ENCODE peak calls at places on chromosomes 6 and 20, in eight cellular contexts. One of them, this sample, is unnamed.

GRCh38 chr6:167795321-167795811 is 31.3 kb upstream of the AFDN start:
- DNase-seq in HT-29: no peak
- DNase-seq in adrenal gland: no peak
- DNase-seq in progenitor cell of endocrine pancreas: no peak
- DNase-seq in stimulated activated CD4-positive, alpha-beta T cell treated with anti-CD3 and anti-CD28 coated beads, Interleukin-4, amount 100 ng/mL, for 24 hours: no peak
- DNase-seq in GM13976: no peak
- DNase-seq in GM10248: no peak
- DNase-seq in type B pancreatic cell: peak; percentile 54
- DNase-seq in this sample: no peak

GRCh38 chr20:10119336-10119735 is 84.5 kb downstream of the ANKEF1 start:
- DNase-seq in HT-29: no peak
- DNase-seq in adrenal gland: no peak
- DNase-seq in progenitor cell of endocrine pancreas: no peak
- DNase-seq in stimulated activated CD4-positive, alpha-beta T cell treated with anti-CD3 and anti-CD28 coated beads, Interleukin-4, amount 100 ng/mL, for 24 hours: no peak
- DNase-seq in GM13976: no peak
- DNase-seq in GM10248: no peak
- DNase-seq in type B pancreatic cell: no peak
- DNase-seq in this sample: no peak

GRCh38 chr20:5400164-5400762 is 83.5 kb upstream of the PROKR2 start:
- DNase-seq in HT-29: peak; percentile 26
- DNase-seq in adrenal gland: peak; percentile 21
- DNase-seq in progenitor cell of endocrine pancreas: peak; percentile 44
- DNase-seq in stimulated activated CD4-positive, alpha-beta T cell treated with anti-CD3 and anti-CD28 coated beads, Interleukin-4, amount 100 ng/mL, for 24 hours: no peak
- DNase-seq in GM13976: no peak
- DNase-seq in GM10248: no peak
- DNase-seq in type B pancreatic cell: no peak
- DNase-seq in this sample: no peak

GRCh38 chr6:165636015-165636414 is 27.0 kb downstream of the PDE10A start:
- DNase-seq in HT-29: no peak
- DNase-seq in adrenal gland: no peak
- DNase-seq in progenitor cell of endocrine pancreas: no peak
- DNase-seq in stimulated activated CD4-positive, alpha-beta T cell treated with anti-CD3 and anti-CD28 coated beads, Interleukin-4, amount 100 ng/mL, for 24 hours: no peak
- DNase-seq in GM13976: no peak
- DNase-seq in GM10248: no peak
- DNase-seq in type B pancreatic cell: no peak
- DNase-seq in this sample: no peak

GRCh38 chr6:111711989-111712388 is 106.3 kb upstream of the TRAF3IP2 start:
- DNase-seq in HT-29: no peak
- DNase-seq in adrenal gland: no peak
- DNase-seq in progenitor cell of endocrine pancreas: no peak
- DNase-seq in stimulated activated CD4-positive, alpha-beta T cell treated with anti-CD3 and anti-CD28 coated beads, Interleukin-4, amount 100 ng/mL, for 24 hours: no peak
- DNase-seq in GM13976: no peak
- DNase-seq in GM10248: no peak
- DNase-seq in type B pancreatic cell: no peak
- DNase-seq in this sample: no peak

GRCh38 chr20:14360386-14360785 is 23.0 kb upstream of the FLRT3 start:
- DNase-seq in HT-29: no peak
- DNase-seq in adrenal gland: no peak
- DNase-seq in progenitor cell of endocrine pancreas: no peak
- DNase-seq in stimulated activated CD4-positive, alpha-beta T cell treated with anti-CD3 and anti-CD28 coated beads, Interleukin-4, amount 100 ng/mL, for 24 hours: no peak
- DNase-seq in GM13976: no peak
- DNase-seq in GM10248: no peak
- DNase-seq in type B pancreatic cell: no peak
- DNase-seq in this sample: no peak

GRCh38 chr6:150666071-150666470 is 66.4 kb downstream of the PLEKHG1 start:
- DNase-seq in HT-29: no peak
- DNase-seq in adrenal gland: peak; percentile 67
- DNase-seq in progenitor cell of endocrine pancreas: no peak
- DNase-seq in stimulated activated CD4-positive, alpha-beta T cell treated with anti-CD3 and anti-CD28 coated beads, Interleukin-4, amount 100 ng/mL, for 24 hours: no peak
- DNase-seq in GM13976: no peak
- DNase-seq in GM10248: no peak
- DNase-seq in type B pancreatic cell: no peak
- DNase-seq in this sample: no peak

GRCh38 chr6:2110504-2110903 is 134.9 kb downstream of the GMDS start:
- DNase-seq in HT-29: no peak
- DNase-seq in adrenal gland: no peak
- DNase-seq in progenitor cell of endocrine pancreas: no peak
- DNase-seq in stimulated activated CD4-positive, alpha-beta T cell treated with anti-CD3 and anti-CD28 coated beads, Interleukin-4, amount 100 ng/mL, for 24 hours: peak; percentile 10
- DNase-seq in GM13976: peak; percentile 31
- DNase-seq in GM10248: peak; percentile 30
- DNase-seq in type B pancreatic cell: no peak
- DNase-seq in this sample: no peak

GRCh38 chr20:30168025-30168799 is 1089.3 kb upstream of the DEFB115 start:
- DNase-seq in HT-29: no peak
- DNase-seq in adrenal gland: peak; percentile 16
- DNase-seq in progenitor cell of endocrine pancreas: no peak
- DNase-seq in stimulated activated CD4-positive, alpha-beta T cell treated with anti-CD3 and anti-CD28 coated beads, Interleukin-4, amount 100 ng/mL, for 24 hours: peak; percentile 11
- DNase-seq in GM13976: peak; percentile 14
- DNase-seq in GM10248: no peak
- DNase-seq in type B pancreatic cell: no peak
- DNase-seq in this sample: no peak

GRCh38 chr20:4155953-4156352 is 140.6 kb upstream of the RNF24 start:
- DNase-seq in HT-29: peak; percentile 12
- DNase-seq in adrenal gland: no peak
- DNase-seq in progenitor cell of endocrine pancreas: no peak
- DNase-seq in stimulated activated CD4-positive, alpha-beta T cell treated with anti-CD3 and anti-CD28 coated beads, Interleukin-4, amount 100 ng/mL, for 24 hours: no peak
- DNase-seq in GM13976: no peak
- DNase-seq in GM10248: no peak
- DNase-seq in type B pancreatic cell: no peak
- DNase-seq in this sample: no peak